ENCODE peak calls at places on chromosomes 12 and 14, in ten cellular contexts. W, V, Y, U, Q, S, L, Z, D and P are unnamed samples.

GRCh38 chr14:100402631-100403030 is 79.5 kb downstream of the SLC25A47 start:
- DNase-seq in W (no peak), V (no peak), Y (no peak), U (no peak), Q (no peak), S (no peak), L (no peak), Z (no peak), D (no peak), P (no peak)

GRCh38 chr14:64611358-64612020 is 61.7 kb downstream of the PPP1R36 start:
- DNase-seq in W (peak), V (no peak), Y (no peak), U (no peak), Q (no peak), S (no peak), L (no peak), Z (no peak), D (no peak), P (no peak)

GRCh38 chr12:128265566-128265965 is 1.4 kb upstream of the TMEM132C start:
- DNase-seq in W (no peak), V (no peak), Y (peak), U (no peak), Q (no peak), S (no peak), L (no peak), Z (no peak), D (no peak), P (no peak)

GRCh38 chr12:10409387-10409786 is at the start of gene KLRC4:
- DNase-seq in W (no peak), V (no peak), Y (no peak), U (no peak), Q (no peak), S (no peak), L (no peak), Z (no peak), D (no peak), P (no peak)

GRCh38 chr12:67057072-67057471 is 212.1 kb upstream of the CAND1 start:
- DNase-seq in W (no peak), V (no peak), Y (no peak), U (no peak), Q (no peak), S (no peak), L (no peak), Z (no peak), D (no peak), P (no peak)

GRCh38 chr12:19850341-19851065 is 411.2 kb downstream of the AEBP2 start:
- DNase-seq in W (peak), V (no peak), Y (no peak), U (no peak), Q (no peak), S (no peak), L (no peak), Z (peak), D (no peak), P (no peak)

GRCh38 chr14:80714489-80714888 is 227.0 kb downstream of the CEP128 start:
- DNase-seq in W (no peak), V (no peak), Y (no peak), U (no peak), Q (no peak), S (no peak), L (no peak), Z (no peak), D (no peak), P (no peak)

GRCh38 chr14:23528555-23528954 is 23.0 kb downstream of the ZFHX2 start:
- DNase-seq in W (no peak), V (no peak), Y (no peak), U (no peak), Q (no peak), S (peak), L (no peak), Z (no peak), D (no peak), P (no peak)

GRCh38 chr14:79009286-79009685 is 839.1 kb downstream of the NRXN3 start:
- DNase-seq in W (no peak), V (no peak), Y (no peak), U (no peak), Q (no peak), S (no peak), L (no peak), Z (no peak), D (no peak), P (no peak)

GRCh38 chr14:75126121-75126544 is 715 bp downstream of the NEK9 start:
- DNase-seq in W (no peak), V (peak), Y (no peak), U (no peak), Q (peak), S (peak), L (no peak), Z (peak), D (no peak), P (no peak)

GRCh38 chr14:96136361-96136760 is 68.3 kb upstream of the BDKRB2 start:
- DNase-seq in W (no peak), V (no peak), Y (no peak), U (no peak), Q (peak), S (no peak), L (no peak), Z (no peak), D (peak), P (peak)

GRCh38 chr12:121120323-121120722 is 12.4 kb upstream of the P2RX7 start:
- DNase-seq in W (no peak), V (no peak), Y (no peak), U (no peak), Q (no peak), S (no peak), L (no peak), Z (no peak), D (no peak), P (no peak)

GRCh38 chr12:50572275-50572674 is 67.5 kb downstream of the DIP2B start:
- DNase-seq in W (no peak), V (no peak), Y (no peak), U (no peak), Q (peak), S (peak), L (no peak), Z (no peak), D (no peak), P (no peak)

GRCh38 chr12:50515587-50515986 is 10.8 kb downstream of the DIP2B start:
- DNase-seq in W (no peak), V (no peak), Y (no peak), U (no peak), Q (no peak), S (no peak), L (no peak), Z (peak), D (no peak), P (no peak)

GRCh38 chr14:93906341-93907329 is 20.5 kb upstream of the FAM181A start:
- DNase-seq in W (peak), V (peak), Y (no peak), U (peak), Q (peak), S (peak), L (peak), Z (peak), D (no peak), P (no peak)

GRCh38 chr12:78793491-78793890 is 71.1 kb upstream of the SYT1 start:
- DNase-seq in W (no peak), V (no peak), Y (no peak), U (no peak), Q (no peak), S (no peak), L (no peak), Z (no peak), D (no peak), P (no peak)

GRCh38 chr14:78425332-78425731 is 255.2 kb downstream of the NRXN3 start:
- DNase-seq in W (no peak), V (no peak), Y (no peak), U (no peak), Q (no peak), S (no peak), L (peak), Z (no peak), D (no peak), P (no peak)

GRCh38 chr14:46672128-46672527 is 20.5 kb upstream of the RPL10L start:
- DNase-seq in W (no peak), V (no peak), Y (no peak), U (no peak), Q (no peak), S (no peak), L (no peak), Z (no peak), D (no peak), P (no peak)

GRCh38 chr12:122834229-122834920 is 882 bp upstream of the HIP1R start:
- DNase-seq in W (no peak), V (peak), Y (peak), U (peak), Q (peak), S (peak), L (no peak), Z (no peak), D (no peak), P (no peak)
- TF ChIP-seq CTCF in W (no peak), V (peak), Y (no peak), U (peak), Q (no peak), S (peak), L (no peak), Z (no peak), D (peak), P (no peak)

DNA sequence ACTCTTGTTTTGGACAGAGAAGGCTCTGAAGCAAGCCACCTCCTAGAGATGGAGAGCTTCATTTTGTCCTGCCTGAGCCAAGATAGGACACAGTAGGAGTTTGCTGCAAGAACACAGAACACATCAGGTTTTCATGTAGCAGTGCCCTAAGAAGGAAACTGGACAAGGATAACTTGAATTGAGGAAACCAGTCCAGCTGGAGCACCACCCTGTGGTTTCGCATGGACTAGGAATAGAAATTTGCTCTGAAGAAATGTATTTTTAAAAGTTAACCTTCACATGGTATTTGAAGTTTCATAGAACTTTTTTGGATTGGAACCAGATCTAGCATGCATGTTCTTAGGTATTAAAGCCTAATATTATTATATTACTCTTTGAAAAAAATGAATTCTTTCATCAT is 68.8 kb downstream of the RERG start:
- DNase-seq in W (no peak), V (no peak), Y (no peak), U (no peak), Q (no peak), S (no peak), L (no peak), Z (no peak), D (no peak), P (no peak)
- TF ChIP-seq CTCF in W (peak), V (no peak), Y (no peak), U (peak), Q (no peak), S (peak), L (no peak), Z (no peak), D (peak), P (peak)

GRCh38 chr14:35046751-35047536 is 872 bp downstream of the FAM177A1 start:
- DNase-seq in W (no peak), V (peak), Y (no peak), U (no peak), Q (peak), S (no peak), L (peak), Z (peak), D (no peak), P (no peak)
- TF ChIP-seq CTCF in W (no peak), V (no peak), Y (no peak), U (no peak), Q (no peak), S (no peak), L (no peak), Z (no peak), D (no peak), P (no peak)

GRCh38 chr12:48286665-48287064 is 64.1 kb downstream of the ZNF641 start:
- DNase-seq in W (no peak), V (no peak), Y (no peak), U (no peak), Q (no peak), S (no peak), L (no peak), Z (peak), D (no peak), P (no peak)
- TF ChIP-seq CTCF in W (peak), V (peak), Y (no peak), U (peak), Q (no peak), S (peak), L (no peak), Z (peak), D (peak), P (peak)

GRCh38 chr14:91892918-91893527 is 25.7 kb upstream of the TC2N start:
- DNase-seq in W (no peak), V (peak), Y (no peak), U (no peak), Q (peak), S (peak), L (no peak), Z (peak), D (no peak), P (no peak)
- TF ChIP-seq CTCF in W (no peak), V (peak), Y (no peak), U (peak), Q (peak), S (peak), L (peak), Z (peak), D (peak), P (peak)

GRCh38 chr12:4435537-4435936 is 10.1 kb downstream of the FGF6 start:
- DNase-seq in W (no peak), V (no peak), Y (no peak), U (peak), Q (no peak), S (no peak), L (no peak), Z (no peak), D (no peak), P (peak)
- TF ChIP-seq CTCF in W (no peak), V (no peak), Y (no peak), U (no peak), Q (no peak), S (no peak), L (no peak), Z (no peak), D (no peak), P (no peak)